ENCODE peak calls at places on chromosomes 16 and 17, in nine cellular contexts. Z, V, M, E, I, N, F, U and L are unnamed samples.

GRCh38 chr16:22646948-22647556 is 136.4 kb downstream of the NPIPB5 start:
- DNase-seq in Z (no peak), M (no peak), U (no peak), N (no peak), E (no peak), V (no peak), F (no peak), I (no peak), L (no peak)

GRCh38 chr16:88412766-88413165 is 30.0 kb downstream of the ZNF469 start:
- DNase-seq in Z (no peak), E (no peak), U (no peak), V (no peak), I (no peak), M (no peak), F (no peak), N (no peak), L (no peak)

GRCh38 chr17:1617620-1618174 is 10.9 kb downstream of the SLC43A2 start:
- DNase-seq in V (no peak), U (no peak), E (no peak), N (no peak), M (no peak), Z (peak; percentile 43), I (no peak), F (peak; percentile 71), L (no peak)

GRCh38 chr17:46194393-46195216 is 1.4 kb upstream of the KANSL1 start:
- DNase-seq in I (peak; percentile 73), Z (no peak), M (peak; percentile 33), V (no peak), F (no peak), U (peak; percentile 33), E (peak; percentile 44), N (no peak), L (no peak)

GRCh38 chr17:43482103-43483012 is 1.4 kb upstream of the DHX8 start:
- DNase-seq in I (peak; percentile 9), F (no peak), E (no peak), M (no peak), V (no peak), U (no peak), Z (no peak), N (no peak), L (no peak)

GRCh38 chr17:53749178-53749577 is 73.5 kb upstream of the KIF2B start:
- DNase-seq in U (peak; percentile 20), F (no peak), I (no peak), N (no peak), M (no peak), V (no peak), Z (peak; percentile 8), E (no peak), L (no peak)

GRCh38 chr16:630024-630814 is 566 bp upstream of the WFIKKN1 start:
- DNase-seq in M (no peak), F (no peak), E (no peak), V (peak; percentile 66), Z (no peak), I (no peak), N (no peak), U (peak; percentile 72), L (no peak)

GRCh38 chr17:58666858-58667267 is 25.0 kb downstream of the TEX14 start:
- DNase-seq in Z (peak; percentile 73), I (no peak), U (no peak), V (peak; percentile 86), F (no peak), N (peak; percentile 82), E (peak; percentile 8), M (no peak), L (peak; percentile 66)

GRCh38 chr17:2700031-2700490 is 11.5 kb downstream of the CLUH start:
- DNase-seq in F (no peak), E (no peak), M (no peak), I (no peak), U (no peak), V (peak; percentile 54), N (no peak), Z (no peak), L (no peak)

GRCh38 chr16:3182608-3183444 is 5.2 kb upstream of the OR1F1 start:
- DNase-seq in F (peak; percentile 60), I (no peak), Z (peak; percentile 42), N (no peak), M (no peak), E (no peak), V (no peak), U (peak; percentile 73), L (no peak)

GRCh38 chr17:47875011-47875471 is 21.0 kb upstream of the SP2 start:
- DNase-seq in I (no peak), V (no peak), F (peak; percentile 44), Z (no peak), M (no peak), N (no peak), U (no peak), E (no peak), L (no peak)

GRCh38 chr17:41322264-41322902 is 6.9 kb upstream of the KRTAP17-1 start:
- DNase-seq in M (no peak), V (no peak), I (peak; percentile 46), U (peak; percentile 44), F (peak; percentile 22), Z (peak; percentile 17), E (no peak), N (no peak), L (no peak)

GRCh38 chr17:32546031-32546444 is 59.2 kb downstream of the CDK5R1 start:
- DNase-seq in N (no peak), I (no peak), F (no peak), V (no peak), U (peak; percentile 72), M (no peak), E (no peak), Z (no peak), L (no peak)

GRCh38 chr17:82783498-82783897 is 31.6 kb downstream of the TBCD start:
- DNase-seq in U (no peak), V (no peak), Z (no peak), F (no peak), I (no peak), M (no peak), E (no peak), N (no peak), L (no peak)

GRCh38 chr17:1182831-1183578 is 3.2 kb upstream of the ABR start:
- DNase-seq in N (no peak), M (no peak), E (no peak), U (peak; percentile 75), Z (no peak), F (no peak), V (no peak), I (no peak), L (no peak)

GRCh38 chr17:83071966-83072562 is 7.3 kb upstream of the METRNL start:
- DNase-seq in Z (no peak), F (no peak), M (no peak), U (no peak), N (no peak), V (no peak), I (no peak), E (no peak), L (no peak)

GRCh38 chr16:14394834-14395233 is 235.2 kb downstream of the PARN start:
- DNase-seq in I (no peak), Z (no peak), M (no peak), E (no peak), V (no peak), F (no peak), U (no peak), N (no peak), L (no peak)
- H3K4me1 ChIP-seq in I (peaks cover 13% of the 10 kb centered on the region), Z (peaks cover 9% of the 10 kb centered on the region), M (no peaks in the 10 kb centered on the region), E (no peaks in the 10 kb centered on the region), V (no peaks in the 10 kb centered on the region), F (peaks cover 42% of the 10 kb centered on the region), U (no peaks in the 10 kb centered on the region), N (no peaks in the 10 kb centered on the region), L (peaks cover 15% of the 10 kb centered on the region)

DNA sequence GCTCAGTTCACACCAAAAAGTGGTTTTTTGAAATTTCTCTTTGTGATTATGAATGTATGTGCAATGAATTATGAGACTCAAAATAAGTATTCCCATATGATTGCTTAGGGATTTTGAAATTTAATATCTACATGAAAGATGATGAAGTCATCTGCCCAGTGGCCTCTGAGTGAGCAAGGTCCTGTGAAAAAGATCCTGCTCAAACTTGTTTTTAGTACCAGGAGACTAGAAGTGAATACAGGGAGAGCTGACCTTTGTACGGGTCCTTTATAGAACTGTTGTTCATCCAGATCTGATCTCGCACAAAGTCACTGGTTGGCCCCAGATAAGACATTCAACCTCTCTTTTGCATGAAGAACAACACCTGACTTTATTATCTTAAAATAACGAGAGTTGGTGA is 151.9 kb upstream of the MAF start:
- DNase-seq in I (no peak), N (no peak), Z (no peak), E (no peak), V (no peak), U (no peak), F (no peak), M (no peak), L (no peak)
- H3K27ac ChIP-seq in I (no peak overlapping the region), N (no peak overlapping the region), Z (no peak overlapping the region), E (no peak overlapping the region), V (no peak overlapping the region), U (no peak overlapping the region), F (no peak overlapping the region), M (no peak overlapping the region), L (no peak overlapping the region)

DNA sequence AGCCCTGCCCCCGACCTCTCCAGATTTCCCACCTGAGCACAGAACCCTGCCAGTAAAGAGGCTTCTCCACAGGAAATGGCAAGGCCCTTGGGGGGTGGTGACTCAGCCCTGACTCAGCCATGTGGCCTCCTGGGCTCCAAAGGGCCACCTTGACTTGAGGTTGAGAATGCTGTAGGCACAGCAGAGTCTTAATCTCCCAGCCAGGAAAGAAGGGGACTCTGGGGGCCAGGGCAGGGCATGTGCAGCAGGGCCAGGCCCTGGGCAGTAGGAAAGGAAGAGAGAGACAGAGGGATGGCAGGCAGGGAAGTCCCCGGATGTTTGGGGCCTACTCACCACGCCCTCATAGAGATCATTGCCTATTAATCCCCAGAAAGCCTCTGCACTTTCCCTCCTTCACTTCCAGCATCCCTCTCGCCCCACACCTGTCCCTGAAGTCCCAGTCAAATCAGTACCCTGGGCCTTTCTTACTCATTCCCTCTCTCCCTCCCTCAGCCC is 4.8 kb upstream of the ITGA3 start:
- DNase-seq in V (no peak), F (peak; percentile 95), N (no peak), Z (peak; percentile 29), U (no peak), I (no peak), M (peak; percentile 31), E (no peak), L (no peak)
- H3K4me3 ChIP-seq in V (no peak overlapping the region), F (peak overlapping the region; percentile 17), N (no peak overlapping the region), Z (no peak overlapping the region), U (no peak overlapping the region), I (no peak overlapping the region), M (no peak overlapping the region), E (no peak overlapping the region), L (no peak overlapping the region)

GRCh38 chr17:78706271-78706915 is 75.7 kb downstream of the CYTH1 start:
- DNase-seq in F (peak; percentile 66), U (no peak), I (peak; percentile 78), M (no peak), V (no peak), N (no peak), Z (no peak), E (no peak), L (no peak)

GRCh38 chr17:78707016-78707415 is 75.1 kb downstream of the CYTH1 start:
- DNase-seq in Z (no peak), F (no peak), N (no peak), U (no peak), M (no peak), E (no peak), I (no peak), V (no peak), L (no peak)

GRCh38 chr17:78707923-78708322 is 74.2 kb downstream of the CYTH1 start:
- DNase-seq in E (no peak), M (no peak), Z (no peak), I (no peak), F (no peak), N (no peak), V (no peak), U (no peak), L (no peak)

GRCh38 chr17:78705071-78705470 is 77.0 kb downstream of the CYTH1 start:
- DNase-seq in N (peak; percentile 53), V (no peak), M (no peak), Z (no peak), I (no peak), F (no peak), E (no peak), U (no peak), L (peak; percentile 37)

GRCh38 chr17:78704594-78704993 is 77.5 kb downstream of the CYTH1 start:
- DNase-seq in E (no peak), F (no peak), I (no peak), N (no peak), U (no peak), V (no peak), M (no peak), Z (no peak), L (no peak)
- H3K4me1 ChIP-seq in E (peaks cover 17% of the 10 kb centered on the region), F (peaks cover 37% of the 10 kb centered on the region), I (peaks cover 51% of the 10 kb centered on the region), N (peaks cover 17% of the 10 kb centered on the region), U (peaks cover 3% of the 10 kb centered on the region), V (peaks cover 15% of the 10 kb centered on the region), M (peaks cover 17% of the 10 kb centered on the region), Z (peaks cover 8% of the 10 kb centered on the region), L (peaks cover 35% of the 10 kb centered on the region)